ENCODE peak calls at places on chromosomes 2 and 18, in six cellular contexts. H is K562, B is testis, A is upper lobe of left lung, Z is uterus, W is lower leg skin. U is an unnamed sample.

GRCh38 chr2:212766921-212767320 is 228.3 kb upstream of the ERBB4 start:
- DNase-seq in H (no peak), B (no peak), A (no peak), Z (no peak), W (no peak), U (no peak)

GRCh38 chr2:9528036-9528787 is 27.4 kb downstream of the ADAM17 start:
- DNase-seq in H (no peak), B (no peak), A (no peak), Z (no peak), W (no peak), U (no peak)

GRCh38 chr2:101038455-101039255 is 36.6 kb downstream of the RPL31 start:
- DNase-seq in H (peak), B (no peak), A (no peak), Z (no peak), W (no peak), U (peak)

GRCh38 chr2:10043256-10043905 is at the start of gene KLF11:
- DNase-seq in H (peak), B (peak), A (peak), Z (peak), W (peak), U (peak)

GRCh38 chr2:73176205-73176880 is 26.0 kb upstream of the NOTO start:
- DNase-seq in H (peak), B (no peak), A (no peak), Z (peak), W (no peak), U (peak)

GRCh38 chr2:85445316-85446295 is 27.1 kb downstream of the SH2D6 start:
- DNase-seq in H (no peak), B (peak), A (peak), Z (peak), W (no peak), U (peak)

GRCh38 chr2:104852161-104852689 is 1.7 kb upstream of the POU3F3 start:
- DNase-seq in H (no peak), B (no peak), A (peak), Z (no peak), W (peak), U (no peak)

GRCh38 chr18:55763298-55763697 is 175.3 kb upstream of the TCF4 start:
- DNase-seq in H (no peak), B (no peak), A (no peak), Z (no peak), W (no peak), U (no peak)

GRCh38 chr2:210230984-210231383 is 5.7 kb upstream of the ACADL start:
- DNase-seq in H (no peak), B (no peak), A (no peak), Z (no peak), W (no peak), U (no peak)

GRCh38 chr2:75053484-75054112 is 95.2 kb downstream of the POLE4 start:
- DNase-seq in H (peak), B (peak), A (no peak), Z (no peak), W (no peak), U (peak)

GRCh38 chr2:54461251-54461650 is 5.1 kb downstream of the SPTBN1 start:
- DNase-seq in H (no peak), B (no peak), A (no peak), Z (no peak), W (no peak), U (no peak)

GRCh38 chr2:205860146-205860545 is 177.8 kb downstream of the NRP2 start:
- DNase-seq in H (no peak), B (no peak), A (no peak), Z (peak), W (peak), U (no peak)

GRCh38 chr2:208369091-208369490 is 37.5 kb upstream of the PTH2R start:
- DNase-seq in H (no peak), B (no peak), A (no peak), Z (no peak), W (no peak), U (no peak)

GRCh38 chr18:1499265-1499664 is 594.6 kb downstream of the ADCYAP1 start:
- DNase-seq in H (peak), B (no peak), A (no peak), Z (no peak), W (no peak), U (no peak)

GRCh38 chr18:1498216-1498615 is 593.5 kb downstream of the ADCYAP1 start:
- DNase-seq in H (no peak), B (no peak), A (no peak), Z (no peak), W (no peak), U (no peak)

GRCh38 chr18:1495387-1495786 is 590.7 kb downstream of the ADCYAP1 start:
- DNase-seq in H (no peak), B (no peak), A (no peak), Z (no peak), W (no peak), U (no peak)
- TF ChIP-seq POLR2A in H (no peak), B (no peak), A (no peak), Z (no peak), W (no peak), U (no peak)

GRCh38 chr2:238026953-238027505 is 33.8 kb upstream of the SCLY start:
- DNase-seq in H (no peak), B (no peak), A (no peak), Z (no peak), W (no peak), U (no peak)
- TF ChIP-seq POLR2A in H (no peak), B (no peak), A (no peak), Z (no peak), W (no peak), U (no peak)

GRCh38 chr2:98806266-98806697 is 75.3 kb upstream of the MGAT4A start:
- DNase-seq in H (no peak), B (peak), A (peak), Z (no peak), W (peak), U (no peak)
- TF ChIP-seq POLR2A in H (no peak), B (no peak), A (no peak), Z (no peak), W (no peak), U (no peak)

GRCh38 chr2:112584134-112584890 is at the start of gene CHCHD5:
- DNase-seq in H (peak), B (peak), A (peak), Z (peak), W (peak), U (peak)
- TF ChIP-seq POLR2A in H (peak), B (no peak), A (peak), Z (peak), W (no peak), U (peak)

GRCh38 chr2:236167297-236168109 is 683 bp downstream of the GBX2 start:
- DNase-seq in H (peak), B (no peak), A (peak), Z (no peak), W (peak), U (peak)
- TF ChIP-seq POLR2A in H (no peak), B (no peak), A (no peak), Z (no peak), W (no peak), U (no peak)

GRCh38 chr2:96148410-96149217 is 3.4 kb upstream of the DUSP2 start:
- DNase-seq in H (peak), B (peak), A (peak), Z (peak), W (peak), U (peak)
- TF ChIP-seq POLR2A in H (no peak), B (no peak), A (peak), Z (peak), W (no peak), U (no peak)

GRCh38 chr2:191001032-191001431 is 12.9 kb downstream of the STAT1 start:
- DNase-seq in H (no peak), B (no peak), A (no peak), Z (no peak), W (no peak), U (no peak)

GRCh38 chr2:191001624-191002023 is 12.3 kb downstream of the STAT1 start:
- DNase-seq in H (no peak), B (no peak), A (no peak), Z (no peak), W (no peak), U (no peak)

GRCh38 chr2:190999058-190999457 is 14.9 kb downstream of the STAT1 start:
- DNase-seq in H (no peak), B (no peak), A (no peak), Z (no peak), W (no peak), U (no peak)

GRCh38 chr2:190997516-190998113 is 16.4 kb downstream of the STAT1 start:
- DNase-seq in H (no peak), B (no peak), A (no peak), Z (no peak), W (no peak), U (no peak)

GRCh38 chr2:190999949-191000665 is 13.9 kb downstream of the STAT1 start:
- DNase-seq in H (no peak), B (no peak), A (no peak), Z (no peak), W (no peak), U (no peak)
- TF ChIP-seq POLR2A in H (no peak), B (no peak), A (no peak), Z (no peak), W (no peak), U (no peak)

U was measured in erythroblast.